ENCODE peak calls at places on chromosome 16, in nine cellular contexts. N is NCI-H1092 treated with DMSO at 0.1 percent for 48 hours; U is memory B cell; Z is C1 segment of cervical spinal cord; P is stomach; M is keratinocyte; G is mesenchymal stem cell; B is activated naive CD8-positive, alpha-beta T cell treated with anti-CD3 and anti-CD28 coated beads, Interleukin-2, amount 50 U/mL, for 24 hours; K is stromal cell of bone marrow. C is an unnamed sample.
A peak's percentile ranks its signal among the peaks of the same experiment; 100 is the strongest.

GRCh38 chr16:14420721-14421488 is 209.2 kb downstream of the PARN start:
- DNase-seq in K (no peak), N (no peak), M (no peak), B (no peak), U (no peak), P (no peak), G (peak; percentile 46), Z (no peak), C (no peak)

GRCh38 chr16:22189473-22190168 is 16.5 kb upstream of the EEF2K start:
- DNase-seq in K (no peak), B (peak; percentile 85), M (no peak), Z (no peak), U (no peak), P (peak; percentile 88), G (peak; percentile 38), N (peak; percentile 29), C (peak; percentile 6)

GRCh38 chr16:49598386-49599170 is 225.0 kb downstream of the C16orf78 start:
- DNase-seq in Z (no peak), K (no peak), B (no peak), P (peak; percentile 21), M (no peak), U (no peak), G (no peak), N (no peak), C (no peak)

GRCh38 chr16:19804538-19805323 is 79.9 kb downstream of the GPRC5B start:
- DNase-seq in M (no peak), K (no peak), U (no peak), Z (no peak), B (peak; percentile 11), G (no peak), N (peak; percentile 86), P (peak; percentile 77), C (no peak)

GRCh38 chr16:23120562-23120961 is 28.7 kb downstream of the USP31 start:
- DNase-seq in M (no peak), G (no peak), P (no peak), U (no peak), K (no peak), N (no peak), B (no peak), Z (no peak), C (no peak)

GRCh38 chr16:15031596-15031995 is 24.3 kb downstream of the NTAN1 start:
- DNase-seq in N (no peak), M (no peak), B (no peak), G (no peak), U (no peak), Z (no peak), P (no peak), K (no peak), C (no peak)

GRCh38 chr16:48491517-48491916 is 106.3 kb upstream of the SIAH1 start:
- DNase-seq in P (no peak), Z (no peak), U (no peak), N (no peak), B (no peak), G (no peak), K (peak; percentile 19), M (no peak), C (no peak)

GRCh38 chr16:78563905-78564304 is 464.5 kb downstream of the WWOX start:
- DNase-seq in B (no peak), M (peak; percentile 88), U (no peak), Z (no peak), G (peak; percentile 13), N (peak; percentile 7), K (no peak), P (no peak), C (no peak)

GRCh38 chr16:85222151-85222863 is 110.0 kb upstream of the CIBAR2 start:
- DNase-seq in B (no peak), N (peak; percentile 41), U (no peak), M (no peak), P (no peak), Z (no peak), K (no peak), G (no peak), C (no peak)

GRCh38 chr16:9092282-9092962 is 978 bp downstream of the HAPSTR1 start:
- DNase-seq in M (no peak), N (peak; percentile 52), K (no peak), G (peak; percentile 40), U (no peak), Z (peak; percentile 28), P (peak; percentile 47), B (peak; percentile 64), C (no peak)